ENCODE peak calls at places on chromosomes 4 and X, in four cellular contexts. I is H9, O is mesenchymal stem cell, A is colonic mucosa. N is an unnamed sample. For H3K4me1, the result is how much of the 10 kb centered on the place peaks cover.

GRCh38 chr4:5664778-5665177 is 43.6 kb downstream of the EVC2 start:
- DNase-seq in I (no peak), O (no peak), A (no peak), N (no peak)

GRCh38 chr4:3477750-3478430 is 14.8 kb downstream of the DOK7 start:
- DNase-seq in I (no peak), O (no peak), A (no peak), N (no peak)

GRCh38 chr4:15855804-15856475 is 77.8 kb downstream of the CD38 start:
- DNase-seq in I (no peak), O (no peak), A (no peak), N (no peak)

GRCh38 chr4:119286377-119287002 is 35.4 kb downstream of the FABP2 start:
- DNase-seq in I (no peak), O (peak), A (no peak), N (peak)

GRCh38 chr4:73593631-73594241 is 26.5 kb downstream of the RASSF6 start:
- DNase-seq in I (no peak), O (peak), A (no peak), N (peak)

GRCh38 chrX:9829308-9830267 is 43.4 kb downstream of the SHROOM2 start:
- DNase-seq in I (no peak), O (peak), A (no peak), N (no peak)

GRCh38 chr4:97656034-97656720 is 487.1 kb downstream of the STPG2 start:
- DNase-seq in I (no peak), O (peak), A (no peak), N (peak)

GRCh38 chrX:44261286-44261685 is 82.2 kb downstream of the EFHC2 start:
- DNase-seq in I (no peak), O (no peak), A (no peak), N (no peak)

GRCh38 chr4:102551946-102552575 is 50.9 kb downstream of the NFKB1 start:
- DNase-seq in I (no peak), O (no peak), A (no peak), N (peak)

GRCh38 chr4:169484485-169484884 is 127.9 kb downstream of the NEK1 start:
- DNase-seq in I (no peak), O (peak), A (no peak), N (peak)

GRCh38 chrX:123425904-123426303 is 241.8 kb downstream of the GRIA3 start:
- DNase-seq in I (no peak), O (no peak), A (no peak), N (peak)

GRCh38 chr4:186096681-186097080 is 7.8 kb upstream of the FAM149A start:
- DNase-seq in I (no peak), O (no peak), A (no peak), N (no peak)

DNA sequence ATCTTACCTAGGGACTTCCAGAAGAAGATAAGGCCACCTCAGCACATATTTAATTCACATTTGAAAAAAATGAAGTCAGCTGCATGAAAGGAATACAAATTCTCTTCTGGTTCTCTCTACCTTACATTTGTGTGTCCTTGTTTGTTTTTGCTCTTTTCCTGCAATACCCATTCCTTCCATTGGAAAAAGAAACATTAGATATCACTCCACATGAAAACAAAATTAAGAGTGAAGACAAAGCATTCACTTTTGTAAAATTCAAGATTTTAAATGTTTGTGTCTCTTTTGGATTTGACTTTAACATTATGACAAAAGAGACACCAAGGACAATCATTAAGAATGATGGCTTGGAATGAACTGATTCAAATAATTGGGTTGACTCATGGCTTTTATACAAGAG is 1351.8 kb downstream of the FSTL5 start:
- DNase-seq in I (no peak), O (no peak), A (no peak), N (no peak)
- H3K4me1 ChIP-seq in I (under half), O (under half), A (under half), N (under half)

GRCh38 chrX:125387945-125388344 is 68.3 kb downstream of the TEX13C start:
- DNase-seq in I (no peak), O (no peak), A (no peak), N (no peak)
- H3K9ac ChIP-seq in I (peak), O (no peak), A (no peak), N (no peak)

GRCh38 chr4:155676430-155676825 is 9.8 kb downstream of the GUCY1A1 start:
- DNase-seq in I (no peak), O (peak), A (no peak), N (no peak)

GRCh38 chr4:155675709-155676429 is 9.2 kb downstream of the GUCY1A1 start:
- DNase-seq in I (no peak), O (peak), A (no peak), N (peak)

GRCh38 chr4:155674669-155675071 is 8.0 kb downstream of the GUCY1A1 start:
- DNase-seq in I (no peak), O (no peak), A (no peak), N (no peak)

GRCh38 chr4:155679343-155679742 is 12.7 kb downstream of the GUCY1A1 start:
- DNase-seq in I (no peak), O (no peak), A (no peak), N (peak)

DNA sequence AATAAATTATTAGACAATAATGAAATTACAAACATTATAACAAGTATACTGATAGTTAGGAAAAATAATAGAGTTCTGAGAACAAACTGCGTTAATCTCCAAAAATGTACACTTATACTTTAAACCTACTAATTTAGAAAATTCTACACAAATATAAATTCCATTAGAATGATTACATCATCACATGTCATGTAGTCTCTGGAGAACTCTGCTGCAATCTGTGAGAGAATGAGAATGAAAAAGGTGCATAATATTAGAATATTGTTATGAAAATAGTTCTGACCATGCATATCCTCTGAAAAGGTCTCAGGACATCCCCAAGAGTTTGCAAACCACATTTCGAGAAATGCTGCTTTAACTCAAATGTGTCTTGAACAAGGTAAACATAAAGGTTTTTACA is 11.4 kb downstream of the GUCY1A1 start:
- DNase-seq in I (no peak), O (no peak), A (no peak), N (no peak)
- H3K4me1 ChIP-seq in I (under half), O (under half), A (under half), N (under half)

GRCh38 chr4:44978035-44978434 is 251.7 kb upstream of the GNPDA2 start:
- DNase-seq in I (no peak), O (no peak), A (no peak), N (no peak)
- H3K9ac ChIP-seq in I (no peak), O (no peak), A (no peak), N (no peak)

DNA sequence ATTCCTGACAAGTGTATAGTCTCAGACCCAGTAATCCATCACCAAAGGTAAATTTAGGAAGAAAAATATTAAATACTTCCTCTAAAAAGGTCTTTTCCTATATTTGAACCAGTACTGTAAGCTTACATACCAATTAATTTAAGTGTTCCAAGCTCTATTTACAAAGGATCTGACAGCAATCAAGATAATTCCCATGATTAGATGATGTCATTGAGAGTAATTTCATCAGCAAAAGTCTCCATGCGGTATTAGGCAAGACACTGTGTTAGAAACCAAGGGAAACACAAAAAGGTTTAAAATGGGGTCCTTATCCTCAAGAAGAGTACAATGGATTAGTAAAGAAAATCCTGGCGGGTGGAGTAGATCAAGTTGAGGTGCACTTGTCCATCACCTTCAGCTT is 198.5 kb downstream of the PRDM5 start:
- DNase-seq in I (no peak), O (peak), A (no peak), N (peak)
- H3K4me1 ChIP-seq in I (under half), O (under half), A (under half), N (under half)

DNA sequence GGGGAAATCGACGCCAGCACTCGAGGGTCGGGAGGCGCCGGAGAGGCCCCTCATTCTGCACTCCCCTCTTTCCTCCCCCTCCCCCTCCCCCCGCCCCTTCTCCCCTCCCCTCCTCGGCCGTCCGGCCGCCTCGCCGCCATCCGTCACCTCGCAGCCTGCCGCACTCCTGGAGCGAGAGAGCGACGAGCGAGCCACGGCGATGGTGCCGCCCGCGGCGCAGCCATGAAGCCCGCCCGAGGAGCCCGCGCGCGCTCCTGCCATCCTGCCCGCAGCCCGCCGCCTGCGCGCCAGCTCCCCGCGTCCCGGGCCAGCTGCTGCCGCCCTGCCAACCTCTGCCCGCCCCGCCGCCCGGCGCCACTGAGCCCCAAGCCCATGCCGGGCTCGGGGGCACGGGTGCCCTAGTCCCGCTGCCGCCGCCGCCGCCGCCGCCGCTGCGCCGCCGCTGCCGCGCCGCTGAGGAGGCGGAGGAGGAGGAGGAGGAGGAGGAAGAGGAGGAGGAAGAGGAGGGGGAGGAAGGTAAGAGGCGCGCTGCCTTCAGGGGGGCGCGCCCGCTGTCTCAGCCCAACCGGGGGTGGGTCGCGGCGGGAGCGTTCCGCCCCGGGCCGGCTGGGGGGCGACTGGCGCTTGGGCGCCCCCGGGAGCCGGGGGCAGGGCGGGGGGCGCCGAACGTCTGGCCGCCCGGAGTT is at the start of gene FRMPD3:
- DNase-seq in I (peak), O (no peak), A (no peak), N (peak)
- H3K9ac ChIP-seq in I (no peak), O (peak), A (no peak), N (no peak)